ENCODE peak calls at places on chromosomes 2 and 18, in ten cellular contexts. One of them, this sample, is unnamed.

GRCh38 chr2:72415256-72415655 is 267.6 kb upstream of the CYP26B1 start:
- DNase-seq in WERI-Rb-1: no peak
- DNase-seq in H1: no peak
- DNase-seq in HS-5: peak
- DNase-seq in epithelial cell of prostate: no peak
- DNase-seq in NCI-H510A treated with DMSO at 0.1 percent for 48 hours: no peak
- DNase-seq in NCI-H1092 treated with DMSO at 0.1 percent for 48 hours: no peak
- DNase-seq in stimulated activated CD4-positive, alpha-beta T cell treated with anti-CD3 and anti-CD28 coated beads, Interleukin-1b, Interleukin-23, amount 100 ng/mL, for 1 hour: no peak
- DNase-seq in NCI-H1694 treated with DMSO at 0.1 percent for 48 hours: no peak
- DNase-seq in EL: peak
- DNase-seq in this sample: no peak

GRCh38 chr2:85152895-85153294 is 19.7 kb downstream of the TCF7L1 start:
- DNase-seq in WERI-Rb-1: no peak
- DNase-seq in H1: no peak
- DNase-seq in HS-5: no peak
- DNase-seq in epithelial cell of prostate: no peak
- DNase-seq in NCI-H510A treated with DMSO at 0.1 percent for 48 hours: no peak
- DNase-seq in NCI-H1092 treated with DMSO at 0.1 percent for 48 hours: no peak
- DNase-seq in stimulated activated CD4-positive, alpha-beta T cell treated with anti-CD3 and anti-CD28 coated beads, Interleukin-1b, Interleukin-23, amount 100 ng/mL, for 1 hour: no peak
- DNase-seq in NCI-H1694 treated with DMSO at 0.1 percent for 48 hours: no peak
- DNase-seq in EL: no peak
- DNase-seq in this sample: no peak

GRCh38 chr2:160332318-160332717 is 132.2 kb upstream of the ITGB6 start:
- DNase-seq in WERI-Rb-1: no peak
- DNase-seq in H1: no peak
- DNase-seq in HS-5: no peak
- DNase-seq in epithelial cell of prostate: no peak
- DNase-seq in NCI-H510A treated with DMSO at 0.1 percent for 48 hours: no peak
- DNase-seq in NCI-H1092 treated with DMSO at 0.1 percent for 48 hours: no peak
- DNase-seq in stimulated activated CD4-positive, alpha-beta T cell treated with anti-CD3 and anti-CD28 coated beads, Interleukin-1b, Interleukin-23, amount 100 ng/mL, for 1 hour: no peak
- DNase-seq in NCI-H1694 treated with DMSO at 0.1 percent for 48 hours: no peak
- DNase-seq in EL: peak
- DNase-seq in this sample: no peak

GRCh38 chr2:30796723-30797122 is 10.5 kb downstream of the CAPN13 start:
- DNase-seq in WERI-Rb-1: no peak
- DNase-seq in H1: no peak
- DNase-seq in HS-5: no peak
- DNase-seq in epithelial cell of prostate: no peak
- DNase-seq in NCI-H510A treated with DMSO at 0.1 percent for 48 hours: no peak
- DNase-seq in NCI-H1092 treated with DMSO at 0.1 percent for 48 hours: no peak
- DNase-seq in stimulated activated CD4-positive, alpha-beta T cell treated with anti-CD3 and anti-CD28 coated beads, Interleukin-1b, Interleukin-23, amount 100 ng/mL, for 1 hour: no peak
- DNase-seq in NCI-H1694 treated with DMSO at 0.1 percent for 48 hours: no peak
- DNase-seq in EL: no peak
- DNase-seq in this sample: no peak

GRCh38 chr2:128276878-128277675 is 41.6 kb downstream of the HS6ST1 start:
- DNase-seq in WERI-Rb-1: no peak
- DNase-seq in H1: no peak
- DNase-seq in HS-5: no peak
- DNase-seq in epithelial cell of prostate: no peak
- DNase-seq in NCI-H510A treated with DMSO at 0.1 percent for 48 hours: no peak
- DNase-seq in NCI-H1092 treated with DMSO at 0.1 percent for 48 hours: no peak
- DNase-seq in stimulated activated CD4-positive, alpha-beta T cell treated with anti-CD3 and anti-CD28 coated beads, Interleukin-1b, Interleukin-23, amount 100 ng/mL, for 1 hour: no peak
- DNase-seq in NCI-H1694 treated with DMSO at 0.1 percent for 48 hours: no peak
- DNase-seq in EL: no peak
- DNase-seq in this sample: no peak

GRCh38 chr2:200703132-200703925 is 108.4 kb upstream of the BZW1 start:
- DNase-seq in WERI-Rb-1: peak
- DNase-seq in H1: no peak
- DNase-seq in HS-5: peak
- DNase-seq in epithelial cell of prostate: no peak
- DNase-seq in NCI-H510A treated with DMSO at 0.1 percent for 48 hours: peak
- DNase-seq in NCI-H1092 treated with DMSO at 0.1 percent for 48 hours: peak
- DNase-seq in stimulated activated CD4-positive, alpha-beta T cell treated with anti-CD3 and anti-CD28 coated beads, Interleukin-1b, Interleukin-23, amount 100 ng/mL, for 1 hour: no peak
- DNase-seq in NCI-H1694 treated with DMSO at 0.1 percent for 48 hours: peak
- DNase-seq in EL: peak
- DNase-seq in this sample: peak

GRCh38 chr2:232319117-232320037 is 59.2 kb upstream of the ALPP start:
- DNase-seq in WERI-Rb-1: no peak
- DNase-seq in H1: no peak
- DNase-seq in HS-5: no peak
- DNase-seq in epithelial cell of prostate: no peak
- DNase-seq in NCI-H510A treated with DMSO at 0.1 percent for 48 hours: no peak
- DNase-seq in NCI-H1092 treated with DMSO at 0.1 percent for 48 hours: no peak
- DNase-seq in stimulated activated CD4-positive, alpha-beta T cell treated with anti-CD3 and anti-CD28 coated beads, Interleukin-1b, Interleukin-23, amount 100 ng/mL, for 1 hour: no peak
- DNase-seq in NCI-H1694 treated with DMSO at 0.1 percent for 48 hours: no peak
- DNase-seq in EL: no peak
- DNase-seq in this sample: no peak

GRCh38 chr18:79926715-79927596 is 24.5 kb downstream of the SLC66A2 start:
- DNase-seq in WERI-Rb-1: peak
- DNase-seq in H1: peak
- DNase-seq in HS-5: no peak
- DNase-seq in epithelial cell of prostate: no peak
- DNase-seq in NCI-H510A treated with DMSO at 0.1 percent for 48 hours: no peak
- DNase-seq in NCI-H1092 treated with DMSO at 0.1 percent for 48 hours: no peak
- DNase-seq in stimulated activated CD4-positive, alpha-beta T cell treated with anti-CD3 and anti-CD28 coated beads, Interleukin-1b, Interleukin-23, amount 100 ng/mL, for 1 hour: no peak
- DNase-seq in NCI-H1694 treated with DMSO at 0.1 percent for 48 hours: no peak
- DNase-seq in EL: no peak
- DNase-seq in this sample: no peak

GRCh38 chr18:36274296-36274695 is 23.2 kb upstream of the FHOD3 start:
- DNase-seq in WERI-Rb-1: no peak
- DNase-seq in H1: no peak
- DNase-seq in HS-5: no peak
- DNase-seq in epithelial cell of prostate: no peak
- DNase-seq in NCI-H510A treated with DMSO at 0.1 percent for 48 hours: no peak
- DNase-seq in NCI-H1092 treated with DMSO at 0.1 percent for 48 hours: no peak
- DNase-seq in stimulated activated CD4-positive, alpha-beta T cell treated with anti-CD3 and anti-CD28 coated beads, Interleukin-1b, Interleukin-23, amount 100 ng/mL, for 1 hour: no peak
- DNase-seq in NCI-H1694 treated with DMSO at 0.1 percent for 48 hours: no peak
- DNase-seq in EL: no peak
- DNase-seq in this sample: no peak

GRCh38 chr2:145563752-145564615 is 1044.1 kb upstream of the ZEB2 start:
- DNase-seq in WERI-Rb-1: no peak
- DNase-seq in H1: no peak
- DNase-seq in HS-5: no peak
- DNase-seq in epithelial cell of prostate: peak
- DNase-seq in NCI-H510A treated with DMSO at 0.1 percent for 48 hours: peak
- DNase-seq in NCI-H1092 treated with DMSO at 0.1 percent for 48 hours: no peak
- DNase-seq in stimulated activated CD4-positive, alpha-beta T cell treated with anti-CD3 and anti-CD28 coated beads, Interleukin-1b, Interleukin-23, amount 100 ng/mL, for 1 hour: no peak
- DNase-seq in NCI-H1694 treated with DMSO at 0.1 percent for 48 hours: no peak
- DNase-seq in EL: no peak
- DNase-seq in this sample: no peak

GRCh38 chr18:39215920-39216319 is 1650.3 kb upstream of the CELF4 start:
- DNase-seq in WERI-Rb-1: no peak
- DNase-seq in H1: no peak
- DNase-seq in HS-5: no peak
- DNase-seq in epithelial cell of prostate: no peak
- DNase-seq in NCI-H510A treated with DMSO at 0.1 percent for 48 hours: no peak
- DNase-seq in NCI-H1092 treated with DMSO at 0.1 percent for 48 hours: no peak
- DNase-seq in stimulated activated CD4-positive, alpha-beta T cell treated with anti-CD3 and anti-CD28 coated beads, Interleukin-1b, Interleukin-23, amount 100 ng/mL, for 1 hour: no peak
- DNase-seq in NCI-H1694 treated with DMSO at 0.1 percent for 48 hours: no peak
- DNase-seq in EL: no peak
- DNase-seq in this sample: no peak

GRCh38 chr2:205692095-205692494 is 9.8 kb downstream of the NRP2 start:
- DNase-seq in WERI-Rb-1: no peak
- DNase-seq in H1: peak
- DNase-seq in HS-5: no peak
- DNase-seq in epithelial cell of prostate: no peak
- DNase-seq in NCI-H510A treated with DMSO at 0.1 percent for 48 hours: no peak
- DNase-seq in NCI-H1092 treated with DMSO at 0.1 percent for 48 hours: no peak
- DNase-seq in stimulated activated CD4-positive, alpha-beta T cell treated with anti-CD3 and anti-CD28 coated beads, Interleukin-1b, Interleukin-23, amount 100 ng/mL, for 1 hour: no peak
- DNase-seq in NCI-H1694 treated with DMSO at 0.1 percent for 48 hours: no peak
- DNase-seq in EL: peak
- DNase-seq in this sample: no peak

GRCh38 chr2:54577035-54577434 is 120.9 kb downstream of the SPTBN1 start:
- DNase-seq in WERI-Rb-1: no peak
- DNase-seq in H1: no peak
- DNase-seq in HS-5: no peak
- DNase-seq in epithelial cell of prostate: no peak
- DNase-seq in NCI-H510A treated with DMSO at 0.1 percent for 48 hours: peak
- DNase-seq in NCI-H1092 treated with DMSO at 0.1 percent for 48 hours: peak
- DNase-seq in stimulated activated CD4-positive, alpha-beta T cell treated with anti-CD3 and anti-CD28 coated beads, Interleukin-1b, Interleukin-23, amount 100 ng/mL, for 1 hour: no peak
- DNase-seq in NCI-H1694 treated with DMSO at 0.1 percent for 48 hours: peak
- DNase-seq in EL: no peak
- DNase-seq in this sample: peak

GRCh38 chr2:127953128-127953718 is 67.5 kb upstream of the AMMECR1L start:
- DNase-seq in WERI-Rb-1: no peak
- DNase-seq in H1: no peak
- DNase-seq in HS-5: no peak
- DNase-seq in epithelial cell of prostate: no peak
- DNase-seq in NCI-H510A treated with DMSO at 0.1 percent for 48 hours: no peak
- DNase-seq in NCI-H1092 treated with DMSO at 0.1 percent for 48 hours: no peak
- DNase-seq in stimulated activated CD4-positive, alpha-beta T cell treated with anti-CD3 and anti-CD28 coated beads, Interleukin-1b, Interleukin-23, amount 100 ng/mL, for 1 hour: no peak
- DNase-seq in NCI-H1694 treated with DMSO at 0.1 percent for 48 hours: no peak
- DNase-seq in EL: no peak
- DNase-seq in this sample: peak

GRCh38 chr2:15388406-15389325 is 172.5 kb downstream of the NBAS start:
- DNase-seq in WERI-Rb-1: no peak
- DNase-seq in H1: no peak
- DNase-seq in HS-5: no peak
- DNase-seq in epithelial cell of prostate: no peak
- DNase-seq in NCI-H510A treated with DMSO at 0.1 percent for 48 hours: no peak
- DNase-seq in NCI-H1092 treated with DMSO at 0.1 percent for 48 hours: no peak
- DNase-seq in stimulated activated CD4-positive, alpha-beta T cell treated with anti-CD3 and anti-CD28 coated beads, Interleukin-1b, Interleukin-23, amount 100 ng/mL, for 1 hour: no peak
- DNase-seq in NCI-H1694 treated with DMSO at 0.1 percent for 48 hours: no peak
- DNase-seq in EL: no peak
- DNase-seq in this sample: no peak

GRCh38 chr2:236172238-236172865 is 4.2 kb upstream of the GBX2 start:
- DNase-seq in WERI-Rb-1: no peak
- DNase-seq in H1: peak
- DNase-seq in HS-5: no peak
- DNase-seq in epithelial cell of prostate: no peak
- DNase-seq in NCI-H510A treated with DMSO at 0.1 percent for 48 hours: no peak
- DNase-seq in NCI-H1092 treated with DMSO at 0.1 percent for 48 hours: no peak
- DNase-seq in stimulated activated CD4-positive, alpha-beta T cell treated with anti-CD3 and anti-CD28 coated beads, Interleukin-1b, Interleukin-23, amount 100 ng/mL, for 1 hour: no peak
- DNase-seq in NCI-H1694 treated with DMSO at 0.1 percent for 48 hours: no peak
- DNase-seq in EL: no peak
- DNase-seq in this sample: no peak

This sample was measured in G401.